ENCODE peak calls at places on chromosomes 4 and X, in eight cellular contexts. R is endothelial cell, E is brain microvascular endothelial cell, K is AG04450, X is IMR-90, B is WTC11, L is BE2C, C is fibroblast of lung. Z is an unnamed sample.

GRCh38 chr4:92045718-92046117 is 258.0 kb upstream of the GRID2 start:
- DNase-seq in R (no peak), E (no peak), K (no peak), X (no peak), B (no peak), L (no peak), C (no peak), Z (no peak)

GRCh38 chr4:186936496-186937375 is 213.1 kb upstream of the FAT1 start:
- DNase-seq in R (no peak), E (peak), K (no peak), X (peak), B (no peak), L (no peak), C (peak), Z (no peak)

GRCh38 chr4:52957220-52957686 is 95.1 kb downstream of the RASL11B start:
- DNase-seq in R (no peak), E (no peak), K (no peak), X (peak), B (no peak), L (no peak), C (peak), Z (no peak)

GRCh38 chr4:99826016-99826415 is 9.4 kb downstream of the DAPP1 start:
- DNase-seq in R (no peak), E (no peak), K (no peak), X (no peak), B (no peak), L (no peak), C (no peak), Z (no peak)

GRCh38 chr4:155657169-155657568 is 9.5 kb upstream of the GUCY1A1 start:
- DNase-seq in R (no peak), E (no peak), K (no peak), X (no peak), B (no peak), L (no peak), C (no peak), Z (no peak)

GRCh38 chr4:75672461-75673026 is 667 bp downstream of the G3BP2 start:
- DNase-seq in R (peak), E (peak), K (no peak), X (peak), B (peak), L (peak), C (peak), Z (peak)

GRCh38 chr4:28277931-28278330 is 1417.3 kb downstream of the STIM2 start:
- DNase-seq in R (no peak), E (no peak), K (no peak), X (peak), B (no peak), L (no peak), C (no peak), Z (no peak)

GRCh38 chr4:14744346-14744745 is 257.9 kb upstream of the CPEB2 start:
- DNase-seq in R (no peak), E (no peak), K (no peak), X (no peak), B (peak), L (no peak), C (no peak), Z (no peak)

GRCh38 chr4:29900336-29900735 is 819.8 kb upstream of the PCDH7 start:
- DNase-seq in R (no peak), E (no peak), K (no peak), X (peak), B (no peak), L (no peak), C (no peak), Z (no peak)

GRCh38 chr4:85938062-85938461 is 421.8 kb downstream of the MAPK10 start:
- DNase-seq in R (no peak), E (no peak), K (no peak), X (no peak), B (no peak), L (no peak), C (no peak), Z (no peak)

DNA sequence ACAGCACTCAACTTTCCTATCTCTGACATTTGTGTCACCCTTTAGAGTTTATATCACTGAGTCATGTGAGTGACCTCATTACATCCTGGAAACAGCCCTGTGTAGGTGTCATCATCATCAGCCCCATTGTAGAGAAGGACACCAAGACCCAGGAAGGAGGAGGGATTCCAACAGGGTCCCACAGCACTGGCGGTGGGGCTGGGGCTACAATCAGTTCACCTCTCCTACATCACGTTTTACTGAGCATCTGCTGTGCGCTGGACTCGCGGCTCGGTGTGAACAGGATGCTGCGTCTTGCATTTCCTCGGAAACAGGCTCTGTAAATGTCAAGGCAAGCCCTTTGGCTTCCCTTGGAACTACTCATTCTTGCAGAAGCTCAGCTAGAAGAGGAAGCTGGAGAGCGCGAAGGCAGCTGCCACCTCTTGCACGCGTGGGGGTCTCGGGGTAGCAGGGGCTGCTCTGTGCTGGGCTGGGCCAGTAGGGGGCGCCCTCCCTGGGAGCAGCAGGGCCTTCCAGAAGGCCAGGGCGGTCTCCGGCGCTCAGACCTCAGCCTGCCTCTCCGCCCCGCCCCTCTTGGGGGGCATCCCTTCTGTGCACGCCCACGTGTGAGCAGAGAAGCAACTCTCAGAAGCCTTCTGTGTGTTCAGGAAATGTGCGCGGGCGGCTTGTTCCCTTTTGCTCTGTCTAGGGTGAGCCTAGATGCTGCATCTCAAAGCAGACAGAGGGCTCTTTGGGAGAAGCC is 29.0 kb downstream of the REELD1 start:
- DNase-seq in R (no peak), E (peak), K (no peak), X (peak), B (peak), L (no peak), C (peak), Z (peak)
- TF ChIP-seq CTCF in R (peak), E (peak), K (no peak), X (peak), B (peak), L (peak), C (peak), Z (peak)

GRCh38 chr4:109559983-109560686 is at the start of gene MCUB:
- DNase-seq in R (peak), E (peak), K (peak), X (peak), B (peak), L (peak), C (peak), Z (peak)
- TF ChIP-seq CTCF in R (no peak), E (no peak), K (no peak), X (no peak), B (no peak), L (no peak), C (no peak), Z (no peak)

GRCh38 chr4:57095245-57095644 is 14.9 kb downstream of the IGFBP7 start:
- DNase-seq in R (no peak), E (no peak), K (no peak), X (no peak), B (no peak), L (no peak), C (no peak), Z (no peak)

GRCh38 chr4:57095956-57096355 is 14.2 kb downstream of the IGFBP7 start:
- DNase-seq in R (no peak), E (no peak), K (no peak), X (no peak), B (no peak), L (no peak), C (peak), Z (no peak)

GRCh38 chr4:57091657-57092162 is 18.5 kb downstream of the IGFBP7 start:
- DNase-seq in R (no peak), E (no peak), K (no peak), X (no peak), B (no peak), L (no peak), C (no peak), Z (no peak)

GRCh38 chr4:57093816-57094481 is 16.2 kb downstream of the IGFBP7 start:
- DNase-seq in R (no peak), E (no peak), K (no peak), X (no peak), B (no peak), L (no peak), C (no peak), Z (no peak)

GRCh38 chr4:57094482-57095223 is 15.5 kb downstream of the IGFBP7 start:
- DNase-seq in R (no peak), E (peak), K (no peak), X (peak), B (no peak), L (no peak), C (peak), Z (no peak)
- TF ChIP-seq CTCF in R (no peak), E (peak), K (no peak), X (peak), B (no peak), L (no peak), C (no peak), Z (no peak)

DNA sequence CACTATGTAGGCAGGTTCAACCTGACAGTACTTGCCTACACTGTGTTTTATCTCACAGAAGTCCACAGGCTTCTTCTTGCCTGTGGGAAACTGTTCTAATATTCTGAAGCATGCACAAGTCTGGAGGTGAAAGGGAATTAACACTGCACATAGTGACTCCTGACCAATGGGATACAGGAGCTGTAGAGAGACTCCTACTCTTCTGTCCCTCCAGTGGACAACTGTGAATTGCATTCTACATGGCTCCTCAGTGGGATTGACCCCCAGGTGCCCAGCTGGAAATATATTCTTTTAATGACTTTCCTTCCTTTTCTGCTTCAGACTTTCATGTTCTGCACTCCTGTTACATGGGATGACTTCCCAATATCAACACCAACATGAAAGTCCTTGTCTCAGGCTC is 8.2 kb upstream of the YIPF6 start:
- DNase-seq in R (peak), E (peak), K (no peak), X (peak), B (no peak), L (no peak), C (no peak), Z (no peak)
- TF ChIP-seq CTCF in R (peak), E (peak), K (peak), X (peak), B (no peak), L (peak), C (peak), Z (no peak)

GRCh38 chr4:70269674-70270073 is 27.3 kb downstream of the CSN3 start:
- DNase-seq in R (no peak), E (no peak), K (no peak), X (no peak), B (no peak), L (no peak), C (no peak), Z (no peak)
- TF ChIP-seq CTCF in R (no peak), E (no peak), K (peak), X (no peak), B (no peak), L (peak), C (peak), Z (peak)

GRCh38 chr4:44740201-44740600 is 13.8 kb upstream of the GNPDA2 start:
- DNase-seq in R (no peak), E (no peak), K (no peak), X (no peak), B (no peak), L (no peak), C (no peak), Z (no peak)

GRCh38 chr4:44736900-44737299 is 10.5 kb upstream of the GNPDA2 start:
- DNase-seq in R (no peak), E (no peak), K (no peak), X (no peak), B (no peak), L (no peak), C (no peak), Z (no peak)

GRCh38 chr4:44738615-44739014 is 12.3 kb upstream of the GNPDA2 start:
- DNase-seq in R (no peak), E (peak), K (no peak), X (no peak), B (no peak), L (no peak), C (no peak), Z (no peak)
- TF ChIP-seq CTCF in R (no peak), E (no peak), K (peak), X (peak), B (peak), L (no peak), C (peak), Z (peak)

Z was measured in GM06990.